ENCODE peak calls at places on chromosomes 7 and 10, in eight cellular contexts. V, K, T, Q, J, Z, B and R are unnamed samples.

GRCh38 chr7:106284516-106285050 is at the start of gene NAMPT:
- DNase-seq in Z (no peak), V (no peak), B (no peak), K (peak), T (no peak), Q (peak), J (peak), R (no peak)

GRCh38 chr10:78588194-78588811 is 480.5 kb upstream of the ZMIZ1 start:
- DNase-seq in Z (peak), T (no peak), J (no peak), V (peak), K (no peak), Q (no peak), B (no peak), R (no peak)

GRCh38 chr7:148856035-148856881 is 27.8 kb downstream of the EZH2 start:
- DNase-seq in J (peak), Q (peak), Z (no peak), B (no peak), V (peak), K (peak), T (peak), R (no peak)

GRCh38 chr10:69372126-69372980 is 44.4 kb downstream of the TACR2 start:
- DNase-seq in B (no peak), V (peak), Q (no peak), Z (no peak), J (no peak), K (peak), T (no peak), R (no peak)

GRCh38 chr7:139192014-139192706 is 38.9 kb upstream of the UBN2 start:
- DNase-seq in Q (no peak), V (no peak), J (no peak), K (peak), Z (no peak), T (peak), B (no peak), R (no peak)

GRCh38 chr7:157854066-157854891 is 517.5 kb downstream of the DNAJB6 start:
- DNase-seq in K (no peak), J (no peak), B (no peak), V (no peak), Z (no peak), T (no peak), Q (no peak), R (peak)

GRCh38 chr7:108263364-108263951 is 133.3 kb upstream of the LAMB4 start:
- DNase-seq in Q (no peak), V (no peak), K (no peak), J (no peak), T (no peak), B (no peak), Z (no peak), R (no peak)

GRCh38 chr10:73920084-73920483 is 9.2 kb downstream of the PLAU start:
- DNase-seq in T (no peak), Q (peak), Z (no peak), J (peak), B (no peak), V (peak), K (peak), R (no peak)

GRCh38 chr7:151068069-151068773 is 8.8 kb downstream of the SLC4A2 start:
- DNase-seq in T (peak), J (no peak), Q (peak), K (no peak), B (no peak), V (peak), Z (no peak), R (no peak)

DNA sequence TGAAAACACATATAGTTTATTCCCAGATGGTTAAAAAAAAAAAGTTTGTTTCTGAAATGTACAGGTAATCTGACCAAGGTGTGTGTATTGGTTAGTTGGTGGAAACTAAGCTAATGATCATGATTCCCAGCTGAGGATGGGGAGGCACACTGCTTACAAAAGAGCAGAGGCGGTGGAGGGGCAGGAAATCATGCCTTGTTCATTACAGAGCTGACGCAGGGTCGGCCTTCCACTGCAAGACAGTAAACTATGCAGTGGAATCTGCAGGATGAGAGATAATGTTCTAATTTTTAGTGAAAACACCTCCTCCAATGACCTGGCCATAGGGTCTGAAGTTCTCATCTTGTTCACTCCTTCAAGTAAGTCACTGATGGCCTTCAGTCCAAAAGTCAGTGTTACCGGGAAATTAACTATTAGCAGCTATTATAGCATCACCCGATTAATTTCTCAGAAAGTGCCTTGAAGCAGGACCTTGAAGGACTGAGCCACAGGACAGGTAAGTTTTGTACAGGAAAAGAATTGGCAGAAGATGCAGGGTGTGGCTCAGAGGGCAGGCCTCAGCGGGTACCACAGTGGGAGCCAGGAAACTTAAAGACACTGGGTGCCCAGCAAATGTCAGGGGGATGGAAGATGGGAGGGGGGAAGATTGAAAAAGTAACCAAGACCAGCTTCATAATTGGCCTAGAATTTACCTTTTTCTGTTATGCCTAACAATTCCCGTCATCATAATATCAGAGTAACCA is 36.0 kb downstream of the MYOF start:
- DNase-seq in B (no peak), V (no peak), Q (peak), Z (no peak), J (peak), T (peak), K (no peak), R (no peak)
- H3K27ac ChIP-seq in B (peak), V (peak), Q (peak), Z (peak), J (peak), T (peak), K (peak), R (no peak)

GRCh38 chr10:11874568-11875182 is 51.5 kb downstream of the PROSER2 start:
- DNase-seq in B (no peak), T (peak), Z (no peak), K (peak), J (peak), Q (peak), V (peak), R (no peak)
- H3K27ac ChIP-seq in B (peak), T (no peak), Z (no peak), K (peak), J (peak), Q (peak), V (peak), R (no peak)

GRCh38 chr10:71064413-71065118 is 147.8 kb upstream of the UNC5B start:
- DNase-seq in J (no peak), B (no peak), K (peak), Q (peak), T (no peak), V (no peak), Z (no peak), R (no peak)

GRCh38 chr10:71063431-71063830 is 148.9 kb upstream of the UNC5B start:
- DNase-seq in J (no peak), B (no peak), T (no peak), Q (no peak), V (no peak), K (no peak), Z (no peak), R (no peak)

GRCh38 chr10:71067098-71067760 is 145.1 kb upstream of the UNC5B start:
- DNase-seq in Q (no peak), Z (no peak), J (no peak), B (no peak), K (no peak), T (no peak), V (no peak), R (no peak)

GRCh38 chr10:71066600-71066999 is 145.8 kb upstream of the UNC5B start:
- DNase-seq in K (no peak), Q (no peak), V (no peak), Z (no peak), B (no peak), T (no peak), J (no peak), R (no peak)

GRCh38 chr10:71065659-71066058 is 146.7 kb upstream of the UNC5B start:
- DNase-seq in Z (no peak), B (no peak), Q (no peak), V (no peak), J (no peak), K (no peak), T (no peak), R (no peak)
- H3K27ac ChIP-seq in Z (no peak), B (no peak), Q (no peak), V (peak), J (no peak), K (no peak), T (no peak), R (no peak)

DNA sequence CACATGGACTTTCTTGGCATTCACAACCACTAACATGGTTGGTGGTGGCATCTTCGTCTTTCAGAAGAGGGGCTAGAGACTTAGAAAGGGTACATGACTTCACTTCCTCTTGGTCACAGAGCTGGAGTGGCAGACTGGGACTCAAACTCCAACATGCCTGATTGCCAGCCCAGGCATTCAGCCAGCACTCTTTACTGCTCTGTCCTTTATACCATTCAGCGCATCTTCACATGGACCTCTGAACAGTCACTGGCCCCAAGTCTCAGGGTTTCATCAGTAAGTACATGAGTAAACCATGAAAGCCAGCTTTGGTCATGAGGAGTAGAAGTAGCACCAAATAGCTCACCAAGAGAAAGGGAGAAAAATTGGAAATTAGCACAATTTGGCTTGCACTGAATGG is 148.4 kb upstream of the KLF14 start:
- DNase-seq in V (no peak), T (no peak), K (peak), B (no peak), Z (no peak), J (no peak), Q (no peak), R (no peak)
- H3K27ac ChIP-seq in V (no peak), T (peak), K (peak), B (peak), Z (peak), J (no peak), Q (no peak), R (peak)

GRCh38 chr10:101014966-101015581 is 15.5 kb downstream of the LZTS2 start:
- DNase-seq in Z (peak), Q (no peak), K (peak), J (no peak), T (peak), B (no peak), V (peak), R (no peak)

GRCh38 chr10:101016814-101017213 is 14.1 kb downstream of the PDZD7 start:
- DNase-seq in J (no peak), Z (no peak), K (no peak), T (no peak), B (no peak), V (no peak), Q (no peak), R (no peak)

GRCh38 chr10:101014230-101014884 is 14.7 kb downstream of the LZTS2 start:
- DNase-seq in Z (no peak), J (peak), Q (peak), T (peak), K (peak), V (peak), B (no peak), R (peak)

GRCh38 chr10:101013365-101013825 is 13.8 kb downstream of the LZTS2 start:
- DNase-seq in V (no peak), J (no peak), T (no peak), B (no peak), Z (no peak), K (no peak), Q (no peak), R (no peak)

GRCh38 chr10:101015582-101015973 is 15.4 kb downstream of the PDZD7 start:
- DNase-seq in V (no peak), B (no peak), Q (no peak), K (no peak), T (no peak), J (no peak), Z (no peak), R (no peak)
- H3K27ac ChIP-seq in V (no peak), B (no peak), Q (no peak), K (no peak), T (peak), J (no peak), Z (peak), R (no peak)

GRCh38 chr7:2829040-2829439 is 15.1 kb downstream of the GNA12 start:
- DNase-seq in V (no peak), J (no peak), Z (no peak), T (no peak), K (no peak), Q (no peak), B (no peak), R (no peak)

GRCh38 chr7:2830609-2831376 is 13.3 kb downstream of the GNA12 start:
- DNase-seq in Z (no peak), B (no peak), Q (no peak), J (peak), T (no peak), K (no peak), V (peak), R (no peak)

GRCh38 chr7:2833087-2833910 is 10.8 kb downstream of the GNA12 start:
- DNase-seq in V (no peak), K (no peak), Z (no peak), J (no peak), T (no peak), B (no peak), Q (no peak), R (no peak)

GRCh38 chr7:2834748-2835441 is 9.2 kb downstream of the GNA12 start:
- DNase-seq in Q (no peak), V (no peak), T (no peak), K (peak), B (no peak), Z (no peak), J (no peak), R (no peak)

DNA sequence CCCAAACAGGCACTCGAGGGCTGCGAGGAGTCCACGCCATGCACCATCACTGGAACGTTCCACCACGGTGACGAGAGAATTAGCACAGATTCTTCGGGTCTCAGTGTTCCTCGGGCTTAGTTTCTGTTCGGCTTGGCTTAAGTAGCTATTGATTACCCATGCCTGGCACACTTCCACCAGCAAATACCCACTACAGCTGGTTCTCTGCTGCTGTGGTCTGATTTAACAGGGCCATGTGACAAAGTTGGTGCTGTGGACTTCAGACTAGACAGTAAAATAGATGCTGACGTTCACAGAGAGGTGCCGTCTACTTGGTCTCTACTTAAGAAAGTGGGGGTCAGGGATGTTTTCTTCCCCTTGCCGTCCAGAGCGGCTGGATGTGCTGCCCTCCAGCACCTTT is 11.7 kb downstream of the GNA12 start:
- DNase-seq in Q (no peak), J (no peak), V (no peak), T (no peak), B (no peak), K (no peak), Z (no peak), R (no peak)
- H3K27ac ChIP-seq in Q (peak), J (no peak), V (no peak), T (no peak), B (no peak), K (no peak), Z (no peak), R (no peak)

GRCh38 chr7:137146996-137147720 is 196.4 kb downstream of the PTN start:
- DNase-seq in K (no peak), J (no peak), T (no peak), B (no peak), V (no peak), Q (no peak), Z (no peak), R (no peak)

GRCh38 chr7:137146012-137146455 is 197.5 kb downstream of the PTN start:
- DNase-seq in Q (no peak), K (peak), T (peak), J (no peak), Z (peak), V (peak), B (no peak), R (no peak)

GRCh38 chr7:137146552-137146961 is 197.0 kb downstream of the PTN start:
- DNase-seq in Q (no peak), B (no peak), V (peak), K (peak), J (no peak), T (peak), Z (peak), R (no peak)

DNA sequence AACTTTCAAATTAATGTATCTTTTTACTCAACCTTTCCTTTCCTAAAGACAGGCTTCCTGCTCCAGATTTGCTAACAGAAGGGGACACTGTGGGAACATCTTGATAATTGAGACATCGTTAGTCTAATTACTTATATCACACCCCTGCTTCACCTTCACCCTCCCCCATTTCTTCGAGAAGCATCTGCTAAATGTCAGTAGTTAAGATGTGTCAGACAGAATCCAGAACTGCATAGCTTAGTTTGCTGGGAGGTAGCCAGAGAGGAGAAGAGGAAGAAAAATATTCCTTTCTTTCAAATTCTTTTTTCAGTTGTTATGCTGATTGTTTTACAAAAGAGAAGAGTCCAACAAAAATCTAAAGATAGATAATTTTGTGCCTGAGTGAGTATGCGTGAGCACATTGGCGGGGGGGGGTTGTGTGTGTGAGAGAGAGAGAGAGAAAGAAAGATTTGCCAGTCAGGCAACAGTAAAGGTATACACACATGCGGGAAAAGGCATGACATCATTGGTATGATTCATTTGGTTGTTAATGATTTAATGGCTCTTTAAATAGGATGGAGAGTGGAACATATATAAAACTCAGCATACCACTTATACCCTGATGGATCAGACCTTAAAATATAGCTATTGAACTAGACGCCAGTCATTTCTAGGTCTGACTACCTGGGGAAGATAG is 192.3 kb downstream of the PTN start:
- DNase-seq in Q (no peak), J (no peak), Z (no peak), K (peak), B (no peak), V (peak), T (peak), R (no peak)
- H3K27ac ChIP-seq in Q (no peak), J (no peak), Z (peak), K (peak), B (no peak), V (peak), T (no peak), R (no peak)